ENCODE peak calls at places on chromosomes 2 and 18, in eight cellular contexts. H, N, L, Y, E, R, M and W are unnamed samples.

GRCh38 chr2:43086451-43087221 is 139.8 kb downstream of the ZFP36L2 start:
- DNase-seq in H (no peak), N (peak; percentile 100), E (no peak), M (peak; percentile 91), Y (no peak), L (no peak), R (no peak), W (peak; percentile 99)

GRCh38 chr2:65292095-65292378 is 64.4 kb downstream of the ACTR2 start:
- DNase-seq in H (no peak), R (no peak), E (no peak), L (no peak), M (no peak), Y (no peak), N (no peak), W (no peak)

GRCh38 chr2:219675206-219675605 is 47.8 kb downstream of the SLC4A3 start:
- DNase-seq in L (no peak), E (no peak), R (no peak), Y (no peak), H (no peak), M (no peak), N (no peak), W (no peak)

GRCh38 chr2:69452687-69453086 is 15.5 kb upstream of the NFU1 start:
- DNase-seq in E (no peak), M (no peak), H (no peak), L (no peak), Y (no peak), R (no peak), N (no peak), W (no peak)

GRCh38 chr2:212929116-212929515 is 222.3 kb downstream of the IKZF2 start:
- DNase-seq in H (no peak), R (no peak), M (no peak), N (no peak), E (no peak), L (no peak), Y (no peak), W (no peak)

GRCh38 chr2:232195487-232195886 is 183.1 kb upstream of the ALPP start:
- DNase-seq in R (no peak), L (no peak), Y (no peak), M (no peak), N (no peak), E (no peak), H (no peak), W (no peak)

GRCh38 chr2:234564719-234565118 is 67.8 kb upstream of the ARL4C start:
- DNase-seq in N (peak; percentile 80), E (no peak), Y (peak; percentile 80), L (no peak), M (no peak), H (peak; percentile 89), R (no peak), W (peak; percentile 22)

GRCh38 chr2:240367721-240368120 is 67.7 kb upstream of the GPC1 start:
- DNase-seq in M (no peak), H (no peak), Y (no peak), E (no peak), L (no peak), N (no peak), R (no peak), W (no peak)

GRCh38 chr2:143830476-143830875 is 689.4 kb downstream of the ZEB2 start:
- DNase-seq in M (no peak), L (no peak), H (no peak), R (no peak), E (no peak), N (peak; percentile 17), Y (no peak), W (no peak)

GRCh38 chr2:241312082-241312481 is 3.4 kb downstream of the HDLBP start:
- DNase-seq in L (no peak), E (no peak), N (peak; percentile 40), M (no peak), R (no peak), H (no peak), Y (no peak), W (no peak)

GRCh38 chr2:114089636-114090325 is 199.9 kb downstream of the ACTR3 start:
- DNase-seq in R (no peak), H (no peak), E (no peak), L (no peak), Y (no peak), N (no peak), M (no peak), W (no peak)

GRCh38 chr2:200608341-200609026 is 22.7 kb downstream of the AOX1 start:
- DNase-seq in L (no peak), Y (no peak), M (no peak), H (no peak), N (no peak), E (no peak), R (no peak), W (no peak)

GRCh38 chr2:24050041-24050655 is 607 bp downstream of the FKBP1B start:
- DNase-seq in N (no peak), R (no peak), E (peak; percentile 36), L (peak; percentile 70), Y (no peak), M (no peak), H (peak; percentile 9), W (no peak)

GRCh38 chr18:36315736-36316135 is 18.2 kb downstream of the FHOD3 start:
- DNase-seq in L (no peak), H (no peak), N (peak; percentile 63), E (no peak), Y (no peak), M (no peak), R (no peak), W (peak; percentile 75)

GRCh38 chr2:40401896-40402295 is 50.0 kb downstream of the SLC8A1 start:
- DNase-seq in Y (no peak), E (no peak), H (no peak), N (peak; percentile 94), L (no peak), R (no peak), M (no peak), W (peak; percentile 97)

GRCh38 chr2:46705663-46706062 is 209.9 kb downstream of the MCFD2 start:
- DNase-seq in N (no peak), Y (no peak), L (no peak), H (no peak), M (no peak), R (no peak), E (no peak), W (no peak)

GRCh38 chr2:215029936-215030335 is 108.5 kb downstream of the ABCA12 start:
- DNase-seq in M (no peak), N (no peak), E (no peak), L (no peak), R (no peak), Y (no peak), H (no peak), W (no peak)

GRCh38 chr2:98926601-98927000 is 9.4 kb downstream of the CRACDL start:
- DNase-seq in R (no peak), Y (no peak), H (no peak), L (no peak), N (no peak), E (no peak), M (no peak), W (no peak)